ENCODE peak calls at places on chromosomes 1 and 21, in nine cellular contexts. One of them, this sample, is unnamed.

GRCh38 chr1:29793653-29794348 is 557.5 kb downstream of the PTPRU start:
- DNase-seq in CD8-positive, alpha-beta memory T cell: no peak
- DNase-seq in left ventricle myocardium inferior: no peak
- DNase-seq in HL-60: no peak
- DNase-seq in suprapubic skin: no peak
- DNase-seq in vagina: no peak
- DNase-seq in brain microvascular endothelial cell: no peak
- DNase-seq in GM23248: no peak
- DNase-seq in sigmoid colon: no peak
- DNase-seq in this sample: no peak

GRCh38 chr1:174158767-174159252 is 510 bp upstream of the RABGAP1L start:
- DNase-seq in CD8-positive, alpha-beta memory T cell: peak; percentile 19
- DNase-seq in left ventricle myocardium inferior: no peak
- DNase-seq in HL-60: no peak
- DNase-seq in suprapubic skin: no peak
- DNase-seq in vagina: no peak
- DNase-seq in brain microvascular endothelial cell: no peak
- DNase-seq in GM23248: peak; percentile 11
- DNase-seq in sigmoid colon: no peak
- DNase-seq in this sample: no peak

GRCh38 chr1:167121375-167122120 is 27.7 kb downstream of the STYXL2 start:
- DNase-seq in CD8-positive, alpha-beta memory T cell: no peak
- DNase-seq in left ventricle myocardium inferior: no peak
- DNase-seq in HL-60: peak; percentile 24
- DNase-seq in suprapubic skin: no peak
- DNase-seq in vagina: no peak
- DNase-seq in brain microvascular endothelial cell: no peak
- DNase-seq in GM23248: peak; percentile 44
- DNase-seq in sigmoid colon: no peak
- DNase-seq in this sample: peak; percentile 73

GRCh38 chr1:170010443-170010842 is 64.1 kb downstream of the KIFAP3 start:
- DNase-seq in CD8-positive, alpha-beta memory T cell: no peak
- DNase-seq in left ventricle myocardium inferior: no peak
- DNase-seq in HL-60: peak; percentile 17
- DNase-seq in suprapubic skin: no peak
- DNase-seq in vagina: no peak
- DNase-seq in brain microvascular endothelial cell: peak; percentile 34
- DNase-seq in GM23248: peak; percentile 79
- DNase-seq in sigmoid colon: no peak
- DNase-seq in this sample: peak; percentile 65

GRCh38 chr1:230737622-230738262 is 9.4 kb upstream of the CAPN9 start:
- DNase-seq in CD8-positive, alpha-beta memory T cell: no peak
- DNase-seq in left ventricle myocardium inferior: no peak
- DNase-seq in HL-60: no peak
- DNase-seq in suprapubic skin: no peak
- DNase-seq in vagina: no peak
- DNase-seq in brain microvascular endothelial cell: no peak
- DNase-seq in GM23248: no peak
- DNase-seq in sigmoid colon: no peak
- DNase-seq in this sample: no peak

GRCh38 chr1:10935241-10935640 is 77.2 kb upstream of the TARDBP start:
- DNase-seq in CD8-positive, alpha-beta memory T cell: no peak
- DNase-seq in left ventricle myocardium inferior: no peak
- DNase-seq in HL-60: no peak
- DNase-seq in suprapubic skin: no peak
- DNase-seq in vagina: no peak
- DNase-seq in brain microvascular endothelial cell: no peak
- DNase-seq in GM23248: no peak
- DNase-seq in sigmoid colon: no peak
- DNase-seq in this sample: no peak

GRCh38 chr1:50548243-50548642 is 125.0 kb upstream of the DMRTA2 start:
- DNase-seq in CD8-positive, alpha-beta memory T cell: no peak
- DNase-seq in left ventricle myocardium inferior: no peak
- DNase-seq in HL-60: no peak
- DNase-seq in suprapubic skin: no peak
- DNase-seq in vagina: no peak
- DNase-seq in brain microvascular endothelial cell: no peak
- DNase-seq in GM23248: no peak
- DNase-seq in sigmoid colon: no peak
- DNase-seq in this sample: no peak

GRCh38 chr1:94986783-94987182 is 59.9 kb upstream of the CNN3 start:
- DNase-seq in CD8-positive, alpha-beta memory T cell: no peak
- DNase-seq in left ventricle myocardium inferior: no peak
- DNase-seq in HL-60: no peak
- DNase-seq in suprapubic skin: no peak
- DNase-seq in vagina: no peak
- DNase-seq in brain microvascular endothelial cell: peak; percentile 49
- DNase-seq in GM23248: peak; percentile 57
- DNase-seq in sigmoid colon: no peak
- DNase-seq in this sample: no peak

GRCh38 chr21:44533121-44533890 is 6.7 kb downstream of the KRTAP10-1 start:
- DNase-seq in CD8-positive, alpha-beta memory T cell: no peak
- DNase-seq in left ventricle myocardium inferior: no peak
- DNase-seq in HL-60: no peak
- DNase-seq in suprapubic skin: peak; percentile 52
- DNase-seq in vagina: no peak
- DNase-seq in brain microvascular endothelial cell: no peak
- DNase-seq in GM23248: no peak
- DNase-seq in sigmoid colon: peak; percentile 61
- DNase-seq in this sample: no peak

GRCh38 chr1:232108598-232108997 is 482.0 kb downstream of the DISC1 start:
- DNase-seq in CD8-positive, alpha-beta memory T cell: no peak
- DNase-seq in left ventricle myocardium inferior: no peak
- DNase-seq in HL-60: no peak
- DNase-seq in suprapubic skin: no peak
- DNase-seq in vagina: no peak
- DNase-seq in brain microvascular endothelial cell: no peak
- DNase-seq in GM23248: peak; percentile 8
- DNase-seq in sigmoid colon: no peak
- DNase-seq in this sample: no peak

GRCh38 chr21:46385846-46386725 is 62.1 kb downstream of the PCNT start:
- DNase-seq in CD8-positive, alpha-beta memory T cell: no peak
- DNase-seq in left ventricle myocardium inferior: no peak
- DNase-seq in HL-60: no peak
- DNase-seq in suprapubic skin: no peak
- DNase-seq in vagina: no peak
- DNase-seq in brain microvascular endothelial cell: no peak
- DNase-seq in GM23248: no peak
- DNase-seq in sigmoid colon: no peak
- DNase-seq in this sample: no peak

GRCh38 chr1:207495816-207496792 is at the start of gene CR1:
- DNase-seq in CD8-positive, alpha-beta memory T cell: no peak
- DNase-seq in left ventricle myocardium inferior: peak; percentile 36
- DNase-seq in HL-60: peak; percentile 76
- DNase-seq in suprapubic skin: peak; percentile 62
- DNase-seq in vagina: no peak
- DNase-seq in brain microvascular endothelial cell: no peak
- DNase-seq in GM23248: peak; percentile 18
- DNase-seq in sigmoid colon: no peak
- DNase-seq in this sample: peak; percentile 55

GRCh38 chr1:59364012-59364411 is 67.1 kb downstream of the FGGY start:
- DNase-seq in CD8-positive, alpha-beta memory T cell: no peak
- DNase-seq in left ventricle myocardium inferior: no peak
- DNase-seq in HL-60: no peak
- DNase-seq in suprapubic skin: no peak
- DNase-seq in vagina: no peak
- DNase-seq in brain microvascular endothelial cell: no peak
- DNase-seq in GM23248: no peak
- DNase-seq in sigmoid colon: no peak
- DNase-seq in this sample: no peak

GRCh38 chr1:59367269-59368006 is 70.5 kb downstream of the FGGY start:
- DNase-seq in CD8-positive, alpha-beta memory T cell: no peak
- DNase-seq in left ventricle myocardium inferior: peak; percentile 70
- DNase-seq in HL-60: peak; percentile 77
- DNase-seq in suprapubic skin: peak; percentile 80
- DNase-seq in vagina: no peak
- DNase-seq in brain microvascular endothelial cell: peak; percentile 73
- DNase-seq in GM23248: peak; percentile 93
- DNase-seq in sigmoid colon: peak; percentile 87
- DNase-seq in this sample: no peak

GRCh38 chr1:59366352-59366751 is 69.5 kb downstream of the FGGY start:
- DNase-seq in CD8-positive, alpha-beta memory T cell: no peak
- DNase-seq in left ventricle myocardium inferior: no peak
- DNase-seq in HL-60: no peak
- DNase-seq in suprapubic skin: no peak
- DNase-seq in vagina: no peak
- DNase-seq in brain microvascular endothelial cell: peak; percentile 19
- DNase-seq in GM23248: peak; percentile 31
- DNase-seq in sigmoid colon: no peak
- DNase-seq in this sample: no peak

DNA sequence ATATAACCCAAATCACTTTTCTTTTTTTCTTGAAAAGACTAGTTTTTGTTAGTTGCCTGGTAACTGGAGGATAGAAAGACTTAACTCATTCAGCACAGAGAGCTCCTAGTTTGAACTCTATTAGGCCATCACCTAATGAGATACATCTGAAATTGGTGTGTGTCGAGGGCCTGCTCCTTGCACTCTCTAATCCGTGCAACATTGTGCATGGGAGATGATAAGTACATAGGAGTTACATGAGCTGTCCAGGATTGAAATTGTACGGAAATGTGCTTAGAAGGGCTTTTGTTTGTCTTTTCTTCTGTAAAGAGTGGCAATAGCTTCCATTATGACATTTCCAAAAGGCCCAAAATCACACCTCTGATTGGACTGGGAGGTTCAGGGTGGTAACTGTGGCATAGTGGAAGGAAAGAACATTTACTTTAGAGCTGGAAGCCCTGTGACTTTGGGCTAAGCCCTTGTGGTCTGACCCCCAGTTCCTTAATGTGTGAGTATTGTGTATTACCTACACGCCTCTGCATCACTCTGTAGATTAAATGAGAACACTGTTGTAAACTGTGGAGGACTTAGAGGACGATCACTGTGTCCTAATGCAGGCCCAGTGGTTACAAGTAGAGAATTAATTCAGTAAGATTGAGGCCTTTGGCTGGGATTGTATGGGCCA is 71.2 kb downstream of the FGGY start:
- DNase-seq in CD8-positive, alpha-beta memory T cell: no peak
- DNase-seq in left ventricle myocardium inferior: no peak
- DNase-seq in HL-60: no peak
- DNase-seq in suprapubic skin: no peak
- DNase-seq in vagina: no peak
- DNase-seq in brain microvascular endothelial cell: no peak
- DNase-seq in GM23248: no peak
- DNase-seq in sigmoid colon: no peak
- DNase-seq in this sample: no peak
- H3K27ac ChIP-seq in CD8-positive, alpha-beta memory T cell: no peak overlapping the region
- H3K27ac ChIP-seq in left ventricle myocardium inferior: peak overlapping the region; percentile 71
- H3K27ac ChIP-seq in HL-60: peak overlapping the region; percentile 61
- H3K27ac ChIP-seq in suprapubic skin: peak overlapping the region; percentile 31
- H3K27ac ChIP-seq in vagina: peak overlapping the region; percentile 55
- H3K27ac ChIP-seq in brain microvascular endothelial cell: peak overlapping the region; percentile 36
- H3K27ac ChIP-seq in GM23248: peak overlapping the region; percentile 92
- H3K27ac ChIP-seq in sigmoid colon: peak overlapping the region; percentile 57
- H3K27ac ChIP-seq in this sample: no peak overlapping the region

GRCh38 chr1:163585796-163586195 is 264.0 kb downstream of the NUF2 start:
- DNase-seq in CD8-positive, alpha-beta memory T cell: no peak
- DNase-seq in left ventricle myocardium inferior: no peak
- DNase-seq in HL-60: no peak
- DNase-seq in suprapubic skin: no peak
- DNase-seq in vagina: no peak
- DNase-seq in brain microvascular endothelial cell: no peak
- DNase-seq in GM23248: no peak
- DNase-seq in sigmoid colon: no peak
- DNase-seq in this sample: no peak
- H3K27ac ChIP-seq in CD8-positive, alpha-beta memory T cell: no peak overlapping the region
- H3K27ac ChIP-seq in left ventricle myocardium inferior: no peak overlapping the region
- H3K27ac ChIP-seq in HL-60: no peak overlapping the region
- H3K27ac ChIP-seq in suprapubic skin: no peak overlapping the region
- H3K27ac ChIP-seq in vagina: no peak overlapping the region
- H3K27ac ChIP-seq in brain microvascular endothelial cell: no peak overlapping the region
- H3K27ac ChIP-seq in GM23248: no peak overlapping the region
- H3K27ac ChIP-seq in sigmoid colon: no peak overlapping the region
- H3K27ac ChIP-seq in this sample: no peak overlapping the region

GRCh38 chr1:218467101-218467728 is 122.1 kb downstream of the TGFB2 start:
- DNase-seq in CD8-positive, alpha-beta memory T cell: no peak
- DNase-seq in left ventricle myocardium inferior: no peak
- DNase-seq in HL-60: no peak
- DNase-seq in suprapubic skin: no peak
- DNase-seq in vagina: no peak
- DNase-seq in brain microvascular endothelial cell: no peak
- DNase-seq in GM23248: peak; percentile 84
- DNase-seq in sigmoid colon: no peak
- DNase-seq in this sample: no peak

GRCh38 chr1:218463194-218464156 is 118.3 kb downstream of the TGFB2 start:
- DNase-seq in CD8-positive, alpha-beta memory T cell: no peak
- DNase-seq in left ventricle myocardium inferior: peak; percentile 61
- DNase-seq in HL-60: no peak
- DNase-seq in suprapubic skin: peak; percentile 78
- DNase-seq in vagina: no peak
- DNase-seq in brain microvascular endothelial cell: peak; percentile 83
- DNase-seq in GM23248: peak; percentile 91
- DNase-seq in sigmoid colon: peak; percentile 81
- DNase-seq in this sample: no peak

GRCh38 chr1:218462591-218462990 is 117.5 kb downstream of the TGFB2 start:
- DNase-seq in CD8-positive, alpha-beta memory T cell: no peak
- DNase-seq in left ventricle myocardium inferior: no peak
- DNase-seq in HL-60: no peak
- DNase-seq in suprapubic skin: no peak
- DNase-seq in vagina: no peak
- DNase-seq in brain microvascular endothelial cell: no peak
- DNase-seq in GM23248: no peak
- DNase-seq in sigmoid colon: no peak
- DNase-seq in this sample: no peak

GRCh38 chr1:218466341-218467010 is 121.3 kb downstream of the TGFB2 start:
- DNase-seq in CD8-positive, alpha-beta memory T cell: no peak
- DNase-seq in left ventricle myocardium inferior: no peak
- DNase-seq in HL-60: no peak
- DNase-seq in suprapubic skin: no peak
- DNase-seq in vagina: no peak
- DNase-seq in brain microvascular endothelial cell: no peak
- DNase-seq in GM23248: peak; percentile 39
- DNase-seq in sigmoid colon: no peak
- DNase-seq in this sample: no peak

GRCh38 chr1:218464871-218465270 is 119.7 kb downstream of the TGFB2 start:
- DNase-seq in CD8-positive, alpha-beta memory T cell: no peak
- DNase-seq in left ventricle myocardium inferior: no peak
- DNase-seq in HL-60: no peak
- DNase-seq in suprapubic skin: no peak
- DNase-seq in vagina: no peak
- DNase-seq in brain microvascular endothelial cell: no peak
- DNase-seq in GM23248: peak; percentile 73
- DNase-seq in sigmoid colon: no peak
- DNase-seq in this sample: no peak
- H3K27ac ChIP-seq in CD8-positive, alpha-beta memory T cell: no peak overlapping the region
- H3K27ac ChIP-seq in left ventricle myocardium inferior: no peak overlapping the region
- H3K27ac ChIP-seq in HL-60: no peak overlapping the region
- H3K27ac ChIP-seq in suprapubic skin: no peak overlapping the region
- H3K27ac ChIP-seq in vagina: no peak overlapping the region
- H3K27ac ChIP-seq in brain microvascular endothelial cell: peak overlapping the region; percentile 93
- H3K27ac ChIP-seq in GM23248: peak overlapping the region; percentile 92
- H3K27ac ChIP-seq in sigmoid colon: no peak overlapping the region
- H3K27ac ChIP-seq in this sample: no peak overlapping the region

DNA sequence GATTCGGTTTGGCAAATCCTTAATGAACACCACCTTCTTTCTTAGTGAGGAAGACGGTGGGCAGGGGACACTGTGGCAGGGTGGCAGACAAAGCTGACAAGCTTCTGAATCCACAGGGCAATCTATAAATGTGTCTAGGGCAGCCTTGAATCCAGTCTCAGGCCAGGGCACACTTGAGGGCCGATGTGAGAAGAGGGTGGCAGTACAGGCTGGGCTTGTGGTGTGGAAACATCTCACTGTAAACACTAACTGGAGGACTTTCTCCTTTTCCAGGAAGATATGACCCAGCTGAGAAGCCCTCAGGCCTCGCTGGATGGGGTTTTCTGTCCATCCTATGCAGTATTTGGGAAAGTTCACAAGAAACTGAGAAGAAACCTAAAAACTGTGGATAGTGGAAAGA is 46.5 kb downstream of the PKP1 start:
- DNase-seq in CD8-positive, alpha-beta memory T cell: no peak
- DNase-seq in left ventricle myocardium inferior: no peak
- DNase-seq in HL-60: no peak
- DNase-seq in suprapubic skin: peak; percentile 40
- DNase-seq in vagina: no peak
- DNase-seq in brain microvascular endothelial cell: no peak
- DNase-seq in GM23248: no peak
- DNase-seq in sigmoid colon: peak; percentile 19
- DNase-seq in this sample: no peak
- H3K27ac ChIP-seq in CD8-positive, alpha-beta memory T cell: no peak overlapping the region
- H3K27ac ChIP-seq in left ventricle myocardium inferior: peak overlapping the region; percentile 57
- H3K27ac ChIP-seq in HL-60: no peak overlapping the region
- H3K27ac ChIP-seq in suprapubic skin: no peak overlapping the region
- H3K27ac ChIP-seq in vagina: no peak overlapping the region
- H3K27ac ChIP-seq in brain microvascular endothelial cell: no peak overlapping the region
- H3K27ac ChIP-seq in GM23248: no peak overlapping the region
- H3K27ac ChIP-seq in sigmoid colon: no peak overlapping the region
- H3K27ac ChIP-seq in this sample: no peak overlapping the region

This sample was measured in GM23338.